ENCODE peak calls at places on chromosomes 16 and 17, in eight cellular contexts. S is psoas muscle; A is body of pancreas; Q is stimulated activated CD4-positive, alpha-beta T cell treated with anti-CD3 and anti-CD28 coated beads, Interleukin-12 subunit alpha, Interleukin-12 subunit beta, amount 100 ng/mL, for 48 hours; N is CD8-positive, alpha-beta T cell; P is NCI-H1105; K is WTC11; Y is globus pallidus. J is an unnamed sample.

GRCh38 chr17:9170822-9171221 is 149.5 kb downstream of the NTN1 start:
- DNase-seq in S (no peak), A (no peak), Q (no peak), N (no peak), P (no peak), K (no peak), Y (no peak), J (no peak)

GRCh38 chr16:31273187-31273586 is 13.4 kb downstream of the ITGAM start:
- DNase-seq in S (no peak), A (no peak), Q (no peak), N (no peak), P (no peak), K (no peak), Y (no peak), J (no peak)

GRCh38 chr17:38908676-38909181 is 16.7 kb upstream of the LASP1NB start:
- DNase-seq in S (peak), A (no peak), Q (no peak), N (no peak), P (no peak), K (peak), Y (no peak), J (no peak)

GRCh38 chr16:49528035-49528434 is 154.4 kb downstream of the C16orf78 start:
- DNase-seq in S (no peak), A (no peak), Q (peak), N (no peak), P (no peak), K (no peak), Y (no peak), J (no peak)

GRCh38 chr17:31295489-31295871 is 1.6 kb downstream of the OMG start:
- DNase-seq in S (no peak), A (no peak), Q (no peak), N (no peak), P (no peak), K (no peak), Y (peak), J (no peak)

GRCh38 chr17:50482516-50482915 is 3.9 kb downstream of the RSAD1 start:
- DNase-seq in S (peak), A (peak), Q (peak), N (peak), P (peak), K (peak), Y (peak), J (peak)

GRCh38 chr17:55023626-55024025 is 55.1 kb downstream of the STXBP4 start:
- DNase-seq in S (no peak), A (no peak), Q (no peak), N (no peak), P (no peak), K (no peak), Y (no peak), J (no peak)

GRCh38 chr16:74034862-74035261 is 261.8 kb upstream of the PSMD7 start:
- DNase-seq in S (no peak), A (no peak), Q (no peak), N (no peak), P (no peak), K (no peak), Y (peak), J (no peak)

GRCh38 chr17:52138752-52139151 is 19.8 kb downstream of the CA10 start:
- DNase-seq in S (no peak), A (no peak), Q (no peak), N (no peak), P (no peak), K (no peak), Y (no peak), J (no peak)

GRCh38 chr16:27364493-27365141 is 37.4 kb upstream of the IL21R start:
- DNase-seq in S (no peak), A (peak), Q (no peak), N (no peak), P (no peak), K (no peak), Y (no peak), J (no peak)